ENCODE peak calls at places on chromosomes 2 and 18, in six cellular contexts. L is IMR-90, Z is neuronal stem cell, C is mesenchymal stem cell, P is mesendoderm, X is H1. D is an unnamed sample.

GRCh38 chr18:8559612-8560011 is 49.6 kb upstream of the RAB12 start:
- DNase-seq in L (peak), Z (no peak), C (peak), P (no peak), X (no peak), D (no peak)

GRCh38 chr2:10385501-10385900 is 62.6 kb downstream of the ODC1 start:
- DNase-seq in L (no peak), Z (no peak), C (no peak), P (no peak), X (no peak), D (no peak)

GRCh38 chr2:198040820-198041219 is 236.4 kb downstream of the PLCL1 start:
- DNase-seq in L (no peak), Z (no peak), C (no peak), P (no peak), X (no peak), D (no peak)

GRCh38 chr2:37625156-37625555 is 46.3 kb downstream of the CDC42EP3 start:
- DNase-seq in L (peak), Z (no peak), C (peak), P (no peak), X (no peak), D (no peak)

GRCh38 chr2:215828528-215829184 is 184.7 kb downstream of the MREG start:
- DNase-seq in L (peak), Z (peak), C (peak), P (peak), X (peak), D (peak)

GRCh38 chr18:715626-716025 is 3.2 kb upstream of the ENOSF1 start:
- DNase-seq in L (peak), Z (no peak), C (no peak), P (no peak), X (no peak), D (no peak)

GRCh38 chr2:15753811-15754702 is 162.4 kb downstream of the DDX1 start:
- DNase-seq in L (no peak), Z (no peak), C (no peak), P (no peak), X (peak), D (peak)

GRCh38 chr2:43083710-43084698 is 142.4 kb downstream of the ZFP36L2 start:
- DNase-seq in L (peak), Z (no peak), C (peak), P (peak), X (no peak), D (peak)

GRCh38 chr18:52046842-52047241 is 293.2 kb upstream of the DCC start:
- DNase-seq in L (no peak), Z (peak), C (no peak), P (no peak), X (no peak), D (no peak)

GRCh38 chr2:19749507-19749836 is 152.3 kb downstream of the TTC32 start:
- DNase-seq in L (no peak), Z (no peak), C (no peak), P (no peak), X (no peak), D (no peak)

GRCh38 chr2:213306320-213306942 is 22.2 kb downstream of the SPAG16 start:
- DNase-seq in L (peak), Z (no peak), C (peak), P (no peak), X (no peak), D (no peak)
- H3K18ac ChIP-seq in L (no peak), Z (no peak), C (no peak), P (no peak), X (no peak), D (no peak)

DNA sequence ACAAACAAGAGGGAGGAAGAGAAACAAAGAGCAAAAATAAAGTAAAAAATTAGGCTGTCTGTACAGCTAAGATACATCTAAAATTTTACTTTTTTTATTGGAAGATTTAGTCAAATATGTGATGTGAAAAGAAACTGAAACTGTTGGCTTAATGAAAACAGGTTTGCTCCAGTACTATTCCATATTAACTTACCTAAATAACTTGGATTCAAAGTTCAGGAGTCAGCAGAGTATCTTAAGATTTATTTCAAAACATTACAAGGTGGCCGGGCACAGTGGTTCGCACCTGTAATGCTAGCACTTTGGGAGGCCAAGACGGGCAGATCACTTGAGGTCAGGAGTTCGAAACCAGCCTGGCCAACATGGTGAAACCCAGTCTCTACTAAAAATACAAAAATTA is 197.9 kb downstream of the PDE11A start:
- DNase-seq in L (no peak), Z (no peak), C (no peak), P (no peak), X (no peak), D (no peak)
- H2BK15ac ChIP-seq in L (no peak), Z (no peak), C (no peak), P (no peak), X (no peak), D (no peak)

GRCh38 chr2:97674396-97674795 is 4.9 kb downstream of the C2orf92 start:
- DNase-seq in L (no peak), Z (no peak), C (no peak), P (no peak), X (no peak), D (no peak)
- H3K18ac ChIP-seq in L (no peak), Z (no peak), C (no peak), P (no peak), X (no peak), D (no peak)

DNA sequence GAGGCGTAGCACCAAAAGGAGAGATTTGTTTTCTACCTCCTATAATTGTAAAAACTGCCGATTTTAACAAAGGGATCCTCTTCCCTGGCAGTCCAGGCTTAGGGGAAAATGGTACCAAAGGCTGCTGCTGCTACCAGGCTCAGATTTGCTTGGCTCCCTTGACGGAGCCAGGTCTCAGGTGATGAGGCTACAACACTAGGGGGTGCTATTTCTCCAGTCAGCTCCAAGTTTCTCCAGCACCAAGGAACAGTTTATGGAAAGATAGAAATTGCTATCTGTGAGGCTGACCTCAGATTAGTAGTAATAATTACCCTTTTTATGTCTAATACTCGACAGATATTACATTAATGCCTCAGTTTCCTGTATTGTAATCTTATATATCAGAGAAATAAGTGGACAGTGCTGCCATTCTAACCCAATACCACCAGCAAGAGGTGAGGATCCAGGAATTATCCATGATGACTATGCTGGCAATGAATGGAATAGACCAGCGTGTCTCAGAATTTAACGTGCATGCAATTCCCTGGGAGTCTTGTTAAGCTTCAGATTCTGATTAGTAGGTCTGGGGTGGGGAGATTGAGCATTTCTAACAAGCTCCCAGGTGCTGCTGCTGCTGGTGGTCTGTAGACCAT is 111.3 kb downstream of the ESCO1 start:
- DNase-seq in L (peak), Z (peak), C (peak), P (peak), X (peak), D (peak)
- H2BK15ac ChIP-seq in L (no peak), Z (no peak), C (no peak), P (no peak), X (no peak), D (no peak)

GRCh38 chr18:21857871-21858270 is 117.3 kb downstream of the MIB1 start:
- DNase-seq in L (no peak), Z (no peak), C (no peak), P (no peak), X (no peak), D (no peak)
- H3K18ac ChIP-seq in L (no peak), Z (no peak), C (no peak), P (no peak), X (no peak), D (no peak)

DNA sequence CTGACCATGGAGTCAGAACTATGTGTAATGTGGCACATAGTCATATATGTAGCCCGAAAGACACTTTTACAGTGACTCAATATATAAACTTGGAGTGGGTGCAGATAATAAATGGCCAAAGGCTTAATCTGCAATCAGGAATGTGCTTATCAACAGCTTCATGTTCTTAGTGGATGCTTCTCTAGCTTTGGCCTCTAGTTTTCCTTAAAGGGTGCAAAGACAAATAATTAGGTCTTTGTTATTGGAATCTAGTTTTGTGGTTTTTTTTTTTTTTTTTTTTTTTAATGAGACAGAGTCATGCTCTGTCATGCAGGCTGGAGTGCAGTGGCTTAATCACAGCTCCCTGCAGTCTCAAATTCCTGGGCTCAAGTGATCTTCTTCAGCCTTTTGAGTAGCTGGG is 625.6 kb downstream of the EPHA4 start:
- DNase-seq in L (peak), Z (no peak), C (no peak), P (no peak), X (no peak), D (no peak)
- H2BK15ac ChIP-seq in L (no peak), Z (no peak), C (no peak), P (no peak), X (no peak), D (no peak)

GRCh38 chr2:231666171-231667095 is 41.9 kb upstream of the PTMA start:
- DNase-seq in L (peak), Z (no peak), C (peak), P (peak), X (peak), D (peak)
- H3K18ac ChIP-seq in L (peak), Z (peak), C (peak), P (peak), X (peak), D (peak)

DNA sequence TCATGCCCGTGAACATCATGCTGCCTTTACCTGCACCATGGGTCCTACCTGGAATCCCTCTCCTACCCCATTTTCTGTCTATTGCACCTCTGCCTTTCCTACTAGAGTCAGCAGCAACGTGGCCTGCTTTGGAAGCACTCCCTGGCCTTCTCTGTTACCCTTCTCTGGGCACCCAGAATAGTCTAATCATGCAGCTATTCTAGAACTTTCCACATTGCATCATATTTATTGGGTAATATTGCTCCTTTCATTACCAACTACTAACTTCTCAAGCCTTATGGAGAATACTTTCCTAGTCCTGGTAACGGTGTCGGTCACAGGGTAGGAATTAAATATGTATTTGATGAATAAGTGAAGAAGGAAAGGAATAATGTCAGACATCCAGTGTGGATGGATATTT is 33.3 kb upstream of the CREG2 start:
- DNase-seq in L (no peak), Z (no peak), C (no peak), P (no peak), X (no peak), D (no peak)
- H2BK15ac ChIP-seq in L (no peak), Z (no peak), C (no peak), P (no peak), X (no peak), D (no peak)